ENCODE peak calls at places on chromosomes 12 and 14, in seven cellular contexts. Y is NT2/D1; Q is stomach; P is CD8-positive, alpha-beta memory T cell; D is GM23338; W is heart left ventricle; U is transverse colon. J is an unnamed sample. For H3K36me3, the result is how much of the 10 kb centered on the place peaks cover.

GRCh38 chr14:104794641-104795467 is 694 bp downstream of the AKT1 start:
- DNase-seq in Y (no peak), Q (peak), P (peak), D (peak), W (peak), U (peak), J (peak)

GRCh38 chr14:24607081-24607480 is 2.4 kb downstream of the GZMH start:
- DNase-seq in Y (no peak), Q (no peak), P (no peak), D (no peak), W (no peak), U (no peak), J (peak)

GRCh38 chr12:54956322-54956721 is 28.2 kb downstream of the TESPA1 start:
- DNase-seq in Y (no peak), Q (no peak), P (no peak), D (no peak), W (no peak), U (no peak), J (no peak)

GRCh38 chr12:53222170-53223005 is 9.6 kb downstream of the RARG start:
- DNase-seq in Y (no peak), Q (no peak), P (no peak), D (peak), W (no peak), U (no peak), J (no peak)

GRCh38 chr12:113333877-113334785 is 778 bp downstream of the SLC8B1 start:
- DNase-seq in Y (no peak), Q (peak), P (no peak), D (no peak), W (no peak), U (peak), J (peak)

GRCh38 chr12:84727964-84728363 is 184.6 kb downstream of the SLC6A15 start:
- DNase-seq in Y (no peak), Q (no peak), P (no peak), D (peak), W (no peak), U (no peak), J (no peak)

GRCh38 chr14:35867280-35867629 is 41.1 kb downstream of the BRMS1L start:
- DNase-seq in Y (no peak), Q (no peak), P (no peak), D (no peak), W (no peak), U (no peak), J (no peak)

GRCh38 chr12:67957383-67957782 is 31.9 kb upstream of the IFNG-AS1 start:
- DNase-seq in Y (no peak), Q (no peak), P (no peak), D (no peak), W (no peak), U (no peak), J (no peak)

DNA sequence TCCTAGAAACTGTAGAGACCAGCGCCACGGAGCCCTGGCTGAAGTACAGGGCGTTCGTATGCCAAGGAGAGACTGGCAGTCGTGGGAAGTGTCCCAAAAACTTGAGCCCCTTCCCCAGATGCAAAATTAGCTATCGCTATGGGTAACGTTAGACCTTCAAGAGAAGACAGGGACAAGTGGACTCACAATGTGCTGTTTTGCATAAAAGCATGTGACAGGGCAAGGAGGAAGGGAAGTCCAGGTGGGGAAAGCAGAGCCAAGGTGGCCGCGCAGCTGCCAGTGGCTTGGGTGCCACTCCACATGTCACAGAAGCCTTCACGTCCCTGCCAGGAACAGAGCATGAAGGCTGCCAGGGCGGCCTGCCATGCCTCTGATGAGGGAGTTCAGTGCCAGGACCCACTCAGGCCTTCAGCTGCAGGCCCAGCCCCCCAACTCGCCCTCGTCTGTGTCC is 61.2 kb upstream of the DYNC1H1 start:
- DNase-seq in Y (no peak), Q (no peak), P (no peak), D (no peak), W (peak), U (no peak), J (no peak)
- H3K36me3 ChIP-seq in Y (half or more), Q (half or more), P (half or more), D (under half), W (half or more), U (under half), J (under half)

GRCh38 chr14:102333795-102334415 is 14.4 kb downstream of the ZNF839 start:
- DNase-seq in Y (no peak), Q (no peak), P (no peak), D (no peak), W (no peak), U (no peak), J (no peak)
- H3K36me3 ChIP-seq in Y (under half), Q (half or more), P (under half), D (under half), W (half or more), U (under half), J (under half)

GRCh38 chr12:32737715-32738114 is 18.0 kb downstream of the YARS2 start:
- DNase-seq in Y (no peak), Q (no peak), P (no peak), D (peak), W (no peak), U (no peak), J (no peak)

GRCh38 chr12:32739279-32739678 is 16.4 kb downstream of the YARS2 start:
- DNase-seq in Y (peak), Q (no peak), P (no peak), D (peak), W (no peak), U (no peak), J (no peak)

GRCh38 chr12:32736445-32736844 is 19.3 kb downstream of the YARS2 start:
- DNase-seq in Y (no peak), Q (no peak), P (no peak), D (no peak), W (no peak), U (no peak), J (no peak)

GRCh38 chr12:32734952-32735351 is 20.7 kb downstream of the YARS2 start:
- DNase-seq in Y (no peak), Q (no peak), P (no peak), D (no peak), W (no peak), U (no peak), J (no peak)
- H3K36me3 ChIP-seq in Y (half or more), Q (half or more), P (under half), D (under half), W (half or more), U (under half), J (under half)

GRCh38 chr12:57539134-57539768 is 7.7 kb downstream of the DCTN2 start:
- DNase-seq in Y (no peak), Q (no peak), P (no peak), D (no peak), W (no peak), U (no peak), J (no peak)

GRCh38 chr12:57543666-57544065 is 3.3 kb downstream of the DCTN2 start:
- DNase-seq in Y (no peak), Q (no peak), P (no peak), D (no peak), W (no peak), U (no peak), J (no peak)

GRCh38 chr12:57545809-57546437 is 1.1 kb downstream of the DCTN2 start:
- DNase-seq in Y (no peak), Q (no peak), P (no peak), D (peak), W (no peak), U (peak), J (peak)

GRCh38 chr12:57540998-57541397 is 6.0 kb downstream of the DCTN2 start:
- DNase-seq in Y (no peak), Q (no peak), P (no peak), D (no peak), W (no peak), U (no peak), J (no peak)

DNA sequence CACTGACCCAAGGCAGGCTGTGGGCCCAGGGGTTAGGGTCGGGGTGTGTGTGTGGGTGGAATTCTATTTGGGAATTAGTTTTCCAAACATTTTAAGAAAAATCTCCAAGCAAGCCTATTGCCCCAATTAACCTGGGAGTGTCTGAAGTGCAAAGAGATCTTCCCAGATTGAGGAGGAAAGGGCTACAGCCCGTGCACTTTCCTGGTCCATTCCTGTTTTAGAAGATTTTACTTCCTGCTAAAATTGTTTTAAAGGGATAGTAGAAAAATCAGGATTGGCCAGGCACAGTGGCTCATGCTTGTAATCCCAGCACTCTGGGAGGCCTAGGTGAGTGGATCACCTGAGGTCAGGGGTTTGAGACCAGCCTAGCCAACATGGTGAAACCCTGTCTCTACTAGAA is 5.3 kb downstream of the DCTN2 start:
- DNase-seq in Y (no peak), Q (no peak), P (no peak), D (no peak), W (no peak), U (no peak), J (no peak)
- H3K36me3 ChIP-seq in Y (half or more), Q (under half), P (under half), D (under half), W (under half), U (under half), J (under half)

GRCh38 chr12:110002691-110003515 is 3.7 kb downstream of the ANKRD13A start:
- DNase-seq in Y (no peak), Q (no peak), P (no peak), D (no peak), W (no peak), U (no peak), J (no peak)
- H3K36me3 ChIP-seq in Y (under half), Q (under half), P (under half), D (under half), W (under half), U (under half), J (under half)

GRCh38 chr14:76806446-76806845 is 6.2 kb downstream of the ANGEL1 start:
- DNase-seq in Y (no peak), Q (no peak), P (no peak), D (no peak), W (no peak), U (no peak), J (no peak)

GRCh38 chr14:76808990-76809389 is 3.7 kb downstream of the ANGEL1 start:
- DNase-seq in Y (no peak), Q (no peak), P (no peak), D (no peak), W (no peak), U (no peak), J (no peak)

GRCh38 chr14:76810953-76811400 is 1.7 kb downstream of the ANGEL1 start:
- DNase-seq in Y (no peak), Q (no peak), P (no peak), D (peak), W (peak), U (peak), J (peak)

GRCh38 chr14:76810525-76810924 is 2.2 kb downstream of the ANGEL1 start:
- DNase-seq in Y (no peak), Q (no peak), P (no peak), D (no peak), W (no peak), U (no peak), J (no peak)

GRCh38 chr14:76805245-76805644 is 7.4 kb downstream of the ANGEL1 start:
- DNase-seq in Y (no peak), Q (no peak), P (no peak), D (no peak), W (no peak), U (no peak), J (no peak)
- H3K36me3 ChIP-seq in Y (half or more), Q (half or more), P (under half), D (under half), W (half or more), U (under half), J (under half)

GRCh38 chr12:133206390-133206789 is 25.1 kb downstream of the ZNF268 start:
- DNase-seq in Y (no peak), Q (no peak), P (no peak), D (no peak), W (no peak), U (no peak), J (no peak)

GRCh38 chr12:133203344-133204263 is 22.3 kb downstream of the ZNF268 start:
- DNase-seq in Y (no peak), Q (no peak), P (no peak), D (peak), W (no peak), U (no peak), J (no peak)

GRCh38 chr12:133202493-133203343 is 21.4 kb downstream of the ZNF268 start:
- DNase-seq in Y (no peak), Q (no peak), P (no peak), D (peak), W (no peak), U (no peak), J (no peak)

GRCh38 chr12:133204264-133204603 is 22.9 kb downstream of the ZNF268 start:
- DNase-seq in Y (no peak), Q (no peak), P (no peak), D (no peak), W (no peak), U (no peak), J (no peak)

GRCh38 chr12:133201888-133202287 is 20.6 kb downstream of the ZNF268 start:
- DNase-seq in Y (no peak), Q (no peak), P (no peak), D (no peak), W (no peak), U (no peak), J (no peak)
- H3K36me3 ChIP-seq in Y (half or more), Q (half or more), P (under half), D (half or more), W (under half), U (under half), J (under half)

DNA sequence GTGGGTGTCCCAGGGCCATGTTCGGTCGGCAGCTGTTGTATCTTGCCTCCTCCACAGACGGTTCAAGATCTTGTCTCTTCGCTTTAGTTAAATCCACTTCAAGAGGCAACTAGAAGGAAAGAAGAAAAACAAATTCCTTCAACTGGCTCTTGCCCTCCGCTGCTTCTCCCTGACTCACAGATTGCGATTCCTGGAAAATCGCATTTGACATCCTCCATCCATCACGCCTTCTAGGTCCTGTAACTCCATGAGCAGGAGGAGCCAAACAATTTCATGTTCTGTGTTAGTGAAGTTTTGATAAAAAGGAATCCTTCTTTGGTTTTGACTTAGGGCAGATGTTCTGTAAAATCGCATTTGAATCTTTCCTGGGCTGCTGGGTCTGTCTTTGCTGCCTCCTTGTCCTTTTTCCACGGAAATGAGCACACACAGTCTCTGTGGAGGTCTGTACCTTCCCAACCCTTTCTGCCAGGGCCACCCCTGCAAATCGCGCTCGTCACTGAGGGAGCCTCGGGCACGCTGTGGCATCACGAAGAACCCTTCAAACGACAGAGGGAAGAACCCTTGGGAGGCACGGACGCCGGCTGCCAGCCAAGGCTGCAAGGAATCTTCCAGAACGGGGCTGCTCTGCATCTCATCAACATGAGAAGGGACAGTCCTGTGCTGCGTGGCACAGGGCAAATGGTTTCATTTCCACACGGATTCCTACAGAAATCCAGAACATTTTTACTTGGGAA is 32.6 kb downstream of the RAD52 start:
- DNase-seq in Y (no peak), Q (no peak), P (no peak), D (no peak), W (no peak), U (no peak), J (no peak)
- H3K36me3 ChIP-seq in Y (half or more), Q (half or more), P (under half), D (under half), W (half or more), U (under half), J (under half)

GRCh38 chr12:94242871-94243270 is 94.5 kb downstream of the PLXNC1 start:
- DNase-seq in Y (no peak), Q (no peak), P (no peak), D (no peak), W (no peak), U (no peak), J (no peak)
- H3K36me3 ChIP-seq in Y (under half), Q (under half), P (under half), D (under half), W (under half), U (under half), J (under half)

GRCh38 chr12:102110782-102111181 is 9.1 kb downstream of the NUP37 start:
- DNase-seq in Y (no peak), Q (no peak), P (no peak), D (no peak), W (no peak), U (no peak), J (no peak)
- H3K36me3 ChIP-seq in Y (half or more), Q (half or more), P (under half), D (under half), W (half or more), U (under half), J (under half)